ENCODE peak calls at places on chromosomes 16 and 17, in nine cellular contexts. J is psoas muscle, W is uterus, U is cardiac muscle cell, I is mammary epithelial cell, Q is mucosa of descending colon, R is right lobe of liver, C is heart right ventricle, N is DND-41. X is an unnamed sample.
A peak's percentile ranks its signal among the peaks of the same experiment; 100 is the strongest.

GRCh38 chr16:19609359-19609758 is 53.9 kb downstream of the VPS35L start:
- DNase-seq in J (no peak), W (no peak), U (no peak), I (no peak), Q (no peak), R (no peak), C (no peak), N (no peak), X (no peak)

GRCh38 chr16:66169817-66170216 is 196.7 kb upstream of the CDH5 start:
- DNase-seq in J (no peak), W (no peak), U (no peak), I (no peak), Q (no peak), R (no peak), C (no peak), N (no peak), X (no peak)

GRCh38 chr16:87953308-87954208 is 2.3 kb downstream of the BANP start:
- DNase-seq in J (no peak), W (no peak), U (no peak), I (no peak), Q (no peak), R (no peak), C (no peak), N (no peak), X (no peak)

GRCh38 chr16:69123894-69124293 is 8.5 kb downstream of the CHTF8 start:
- DNase-seq in J (no peak), W (no peak), U (peak; percentile 82), I (peak; percentile 56), Q (no peak), R (no peak), C (no peak), N (peak; percentile 67), X (peak; percentile 76)

GRCh38 chr17:60305141-60305540 is 86.8 kb downstream of the USP32 start:
- DNase-seq in J (no peak), W (no peak), U (peak; percentile 16), I (peak; percentile 55), Q (no peak), R (no peak), C (no peak), N (peak; percentile 13), X (peak; percentile 28)

GRCh38 chr16:78177927-78178326 is 78.5 kb downstream of the WWOX start:
- DNase-seq in J (no peak), W (no peak), U (no peak), I (no peak), Q (no peak), R (no peak), C (no peak), N (no peak), X (no peak)

GRCh38 chr16:81523387-81524115 is 78.9 kb downstream of the CMIP start:
- DNase-seq in J (peak; percentile 61), W (peak; percentile 44), U (peak; percentile 70), I (peak; percentile 95), Q (peak; percentile 46), R (peak; percentile 67), C (no peak), N (no peak), X (peak; percentile 56)

GRCh38 chr16:84937196-84937935 is 74.0 kb downstream of the ZDHHC7 start:
- DNase-seq in J (no peak), W (no peak), U (no peak), I (no peak), Q (no peak), R (no peak), C (no peak), N (no peak), X (no peak)

GRCh38 chr17:29664743-29665479 is 42.2 kb upstream of the CORO6 start:
- DNase-seq in J (no peak), W (no peak), U (peak; percentile 50), I (peak; percentile 82), Q (no peak), R (no peak), C (no peak), N (no peak), X (no peak)

GRCh38 chr16:78142784-78143183 is 43.3 kb downstream of the WWOX start:
- DNase-seq in J (no peak), W (no peak), U (peak; percentile 2), I (no peak), Q (no peak), R (no peak), C (no peak), N (no peak), X (no peak)

GRCh38 chr17:43442711-43443110 is 41.1 kb upstream of the DHX8 start:
- DNase-seq in J (no peak), W (no peak), U (peak; percentile 49), I (peak; percentile 58), Q (no peak), R (no peak), C (no peak), N (no peak), X (no peak)

GRCh38 chr16:52549011-52549692 is 2.2 kb upstream of the TOX3 start:
- DNase-seq in J (no peak), W (no peak), U (peak; percentile 11), I (no peak), Q (no peak), R (no peak), C (no peak), N (no peak), X (no peak)

GRCh38 chr16:31451681-31452351 is 7.5 kb upstream of the ARMC5 start:
- DNase-seq in J (peak; percentile 80), W (peak; percentile 57), U (peak; percentile 79), I (peak; percentile 69), Q (peak; percentile 64), R (peak; percentile 59), C (peak; percentile 47), N (no peak), X (peak; percentile 66)

GRCh38 chr17:34412965-34413441 is 50.0 kb upstream of the CCL1 start:
- DNase-seq in J (no peak), W (no peak), U (peak; percentile 32), I (no peak), Q (no peak), R (no peak), C (no peak), N (no peak), X (no peak)

GRCh38 chr17:82821554-82821953 is 18.3 kb downstream of the ZNF750 start:
- DNase-seq in J (no peak), W (no peak), U (no peak), I (no peak), Q (no peak), R (no peak), C (no peak), N (no peak), X (no peak)

GRCh38 chr17:50920891-50921595 is 54.9 kb upstream of the TOB1 start:
- DNase-seq in J (no peak), W (no peak), U (no peak), I (no peak), Q (peak; percentile 77), R (peak; percentile 15), C (no peak), N (no peak), X (no peak)

GRCh38 chr16:81431554-81432353 is 12.9 kb upstream of the CMIP start:
- DNase-seq in J (peak; percentile 65), W (no peak), U (peak; percentile 78), I (no peak), Q (no peak), R (peak; percentile 50), C (no peak), N (no peak), X (no peak)

GRCh38 chr16:87461466-87461975 is 31.3 kb downstream of the ZCCHC14 start:
- DNase-seq in J (peak; percentile 59), W (peak; percentile 37), U (peak; percentile 33), I (peak; percentile 93), Q (peak; percentile 94), R (peak; percentile 91), C (peak; percentile 50), N (no peak), X (peak; percentile 98)

GRCh38 chr17:17314501-17315071 is 11.4 kb downstream of the NT5M start:
- DNase-seq in J (no peak), W (no peak), U (no peak), I (no peak), Q (no peak), R (no peak), C (no peak), N (no peak), X (no peak)

GRCh38 chr17:27978689-27979175 is 63.7 kb upstream of the NLK start:
- DNase-seq in J (no peak), W (no peak), U (peak; percentile 79), I (no peak), Q (no peak), R (no peak), C (no peak), N (no peak), X (no peak)

DNA sequence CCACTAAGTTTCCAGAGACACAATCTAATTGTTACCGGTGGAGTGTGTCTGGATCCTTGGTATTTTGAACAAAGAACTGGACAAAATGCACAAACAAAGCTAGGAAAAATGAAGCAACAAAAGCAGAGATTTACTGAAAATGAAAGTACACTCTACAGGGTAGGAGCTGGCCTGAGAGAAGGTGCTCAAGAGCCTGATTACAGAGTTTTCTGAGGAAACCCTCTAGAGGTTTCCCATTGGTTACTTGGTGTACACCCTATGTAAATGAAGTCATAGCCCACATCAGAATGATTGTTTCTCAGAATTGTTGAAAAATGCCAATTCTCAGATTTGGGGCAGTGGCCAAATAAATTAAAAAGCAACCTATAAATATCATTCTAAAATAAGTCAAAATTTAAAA is 436.4 kb downstream of the KCNJ18 start:
- DNase-seq in J (no peak), W (no peak), U (no peak), I (no peak), Q (no peak), R (no peak), C (no peak), N (no peak), X (no peak)
- H3K9me3 ChIP-seq in J (peaks cover 6% of the 10 kb centered on the region), W (peaks cover 3% of the 10 kb centered on the region), U (peaks cover 3% of the 10 kb centered on the region), I (peaks cover 21% of the 10 kb centered on the region), Q (peaks cover 60% of the 10 kb centered on the region), R (no peaks in the 10 kb centered on the region), C (peaks cover 19% of the 10 kb centered on the region), N (no peaks in the 10 kb centered on the region), X (no peaks in the 10 kb centered on the region)

GRCh38 chr17:75629157-75629556 is 4.1 kb upstream of the SMIM5 start:
- DNase-seq in J (no peak), W (no peak), U (no peak), I (no peak), Q (no peak), R (no peak), C (no peak), N (no peak), X (no peak)
- TF ChIP-seq CTCF in J (no peak), W (no peak), U (no peak), I (no peak), Q (no peak), R (no peak), C (no peak), N (no peak), X (no peak)

GRCh38 chr16:75102595-75102994 is 14.0 kb downstream of the LDHD start:
- DNase-seq in J (no peak), W (no peak), U (no peak), I (no peak), Q (peak; percentile 15), R (no peak), C (no peak), N (no peak), X (no peak)
- H3K36me3 ChIP-seq in J (no peaks in the 10 kb centered on the region), W (no peaks in the 10 kb centered on the region), U (no peaks in the 10 kb centered on the region), I (no peaks in the 10 kb centered on the region), Q (no peaks in the 10 kb centered on the region), R (no peaks in the 10 kb centered on the region), C (no peaks in the 10 kb centered on the region), N (peaks cover 76% of the 10 kb centered on the region), X (no peaks in the 10 kb centered on the region)

DNA sequence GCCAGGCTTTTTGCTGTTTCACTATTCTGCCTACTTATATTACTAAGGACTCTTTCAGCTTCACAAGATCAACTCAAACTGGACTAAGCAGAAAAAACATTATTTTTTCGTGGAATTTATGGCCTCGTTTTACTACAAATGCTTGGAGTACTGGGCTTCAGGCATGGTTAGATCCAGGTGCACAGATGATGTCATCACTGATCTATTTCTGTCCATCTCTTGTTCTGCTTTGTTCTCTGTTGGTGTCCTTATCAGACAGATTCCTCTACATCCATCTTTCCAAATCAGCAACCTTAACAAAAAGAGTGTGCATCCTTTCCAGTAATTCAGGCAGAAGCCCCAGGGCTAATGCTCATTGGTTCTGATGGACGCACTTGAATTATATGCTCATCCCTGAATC is 109.9 kb upstream of the DNAH9 start:
- DNase-seq in J (no peak), W (no peak), U (no peak), I (no peak), Q (no peak), R (no peak), C (no peak), N (no peak), X (no peak)
- H3K9me3 ChIP-seq in J (no peaks in the 10 kb centered on the region), W (no peaks in the 10 kb centered on the region), U (no peaks in the 10 kb centered on the region), I (peaks cover 27% of the 10 kb centered on the region), Q (no peaks in the 10 kb centered on the region), R (no peaks in the 10 kb centered on the region), C (peaks cover 5% of the 10 kb centered on the region), N (no peaks in the 10 kb centered on the region), X (no peaks in the 10 kb centered on the region)